ENCODE peak calls at places on chromosome 17, in seven cellular contexts. J is A549, F is ovary, O is GM23338, M is A673, V is astrocyte, B is uterus. T is an unnamed sample. For H3K4me1, the result is how much of the 10 kb centered on the place peaks cover.

GRCh38 chr17:64661981-64662773 is at the start of gene SMURF2:
- DNase-seq in J (peak), F (peak), O (peak), M (peak), V (no peak), B (peak), T (peak)

GRCh38 chr17:30376621-30377452 is 1.9 kb upstream of the CPD start:
- DNase-seq in J (no peak), F (peak), O (no peak), M (peak), V (peak), B (no peak), T (peak)

GRCh38 chr17:39667262-39668140 is 752 bp upstream of the PNMT start:
- DNase-seq in J (no peak), F (no peak), O (peak), M (no peak), V (no peak), B (no peak), T (no peak)

GRCh38 chr17:14489986-14490385 is 189.1 kb downstream of the HS3ST3B1 start:
- DNase-seq in J (no peak), F (no peak), O (no peak), M (no peak), V (no peak), B (no peak), T (no peak)

GRCh38 chr17:78341559-78342437 is 18.1 kb downstream of the SOCS3 start:
- DNase-seq in J (peak), F (peak), O (peak), M (no peak), V (peak), B (peak), T (peak)

GRCh38 chr17:62692159-62692651 is 64.7 kb downstream of the MRC2 start:
- DNase-seq in J (no peak), F (no peak), O (no peak), M (no peak), V (no peak), B (no peak), T (no peak)

GRCh38 chr17:79388556-79389295 is 222.1 kb downstream of the RBFOX3 start:
- DNase-seq in J (peak), F (no peak), O (peak), M (peak), V (no peak), B (no peak), T (peak)

GRCh38 chr17:82687375-82687861 is 11.1 kb downstream of the RAB40B start:
- DNase-seq in J (peak), F (no peak), O (no peak), M (no peak), V (no peak), B (no peak), T (no peak)

GRCh38 chr17:81520021-81520894 is 7.7 kb upstream of the ACTG1 start:
- DNase-seq in J (no peak), F (no peak), O (no peak), M (no peak), V (no peak), B (no peak), T (no peak)

GRCh38 chr17:29074488-29074887 is 31.5 kb downstream of the PIPOX start:
- DNase-seq in J (no peak), F (no peak), O (no peak), M (no peak), V (no peak), B (no peak), T (no peak)

GRCh38 chr17:29076087-29076486 is 33.1 kb downstream of the PIPOX start:
- DNase-seq in J (no peak), F (no peak), O (no peak), M (no peak), V (no peak), B (no peak), T (no peak)

GRCh38 chr17:29071303-29071702 is 28.4 kb downstream of the PIPOX start:
- DNase-seq in J (no peak), F (no peak), O (no peak), M (no peak), V (no peak), B (no peak), T (no peak)

GRCh38 chr17:29073045-29073444 is 30.1 kb downstream of the PIPOX start:
- DNase-seq in J (no peak), F (no peak), O (no peak), M (no peak), V (no peak), B (no peak), T (no peak)

DNA sequence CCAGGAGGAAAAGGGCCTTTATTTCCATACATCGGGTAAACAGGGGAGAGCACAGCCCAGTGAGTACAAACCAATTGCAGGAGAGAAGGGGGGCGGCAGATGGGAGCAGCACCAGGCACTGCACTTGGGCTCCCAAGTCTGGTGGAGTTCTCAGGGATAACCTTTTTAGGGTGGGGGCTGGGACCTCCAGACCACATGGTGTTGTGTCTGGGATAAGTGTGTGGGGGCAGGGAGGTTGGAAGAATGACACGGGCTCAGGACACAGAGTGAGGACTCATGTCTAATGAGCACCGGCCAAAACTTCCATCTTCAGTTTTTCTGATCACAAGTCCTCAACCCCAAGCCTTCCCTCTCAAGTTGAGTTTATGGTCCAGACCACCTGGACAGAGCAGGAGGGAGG is 30.6 kb downstream of the PIPOX start:
- DNase-seq in J (no peak), F (no peak), O (no peak), M (no peak), V (no peak), B (no peak), T (no peak)
- H3K27ac ChIP-seq in J (no peak), F (no peak), O (no peak), M (no peak), V (no peak), B (no peak), T (no peak)

DNA sequence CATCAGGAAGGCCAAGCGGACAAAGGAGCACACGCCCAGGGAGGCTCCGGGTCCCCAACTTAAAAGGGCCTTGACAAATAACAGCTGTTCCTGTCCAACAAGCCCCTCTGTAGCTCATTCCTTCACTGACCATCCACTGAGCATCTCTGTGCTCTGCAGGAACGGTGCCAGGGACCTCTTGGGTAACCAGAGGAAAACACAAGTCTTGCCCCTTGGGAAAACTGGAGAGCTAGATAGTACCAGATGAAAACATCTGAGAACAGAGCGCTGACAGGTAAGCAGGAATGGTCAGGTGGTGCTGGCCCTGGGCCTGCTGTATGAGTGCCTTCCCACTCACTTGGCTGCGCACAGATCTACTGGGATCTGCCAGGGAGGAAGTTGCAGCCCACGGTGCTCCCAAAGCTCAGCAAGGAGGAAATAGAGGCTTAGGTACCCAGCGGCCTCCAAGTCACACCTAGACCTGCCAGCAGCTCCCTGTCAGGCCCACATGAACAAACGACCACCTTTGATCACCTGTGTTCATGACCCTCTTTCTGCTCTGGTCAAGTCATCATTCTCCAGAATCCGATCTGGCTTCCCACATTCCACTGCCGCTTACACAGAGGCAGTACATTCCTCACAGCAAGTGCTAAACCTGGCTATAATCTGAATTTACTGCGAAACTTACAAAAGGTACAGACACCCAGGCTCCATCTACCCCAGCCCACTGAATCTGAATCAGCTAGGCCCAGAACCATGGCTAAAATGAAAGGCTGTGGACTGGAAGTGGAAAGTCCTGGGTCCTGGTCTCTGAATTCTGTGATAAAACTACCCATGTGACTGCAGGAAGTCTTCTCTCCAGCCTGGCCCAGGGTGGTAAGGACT is 12.4 kb downstream of the DCAKD start:
- DNase-seq in J (no peak), F (peak), O (no peak), M (no peak), V (no peak), B (peak), T (no peak)
- H3K4me1 ChIP-seq in J (under half), F (under half), O (under half), M (under half), V (under half), B (under half), T (under half)

GRCh38 chr17:4586043-4586442 is 1.7 kb downstream of the SMTNL2 start:
- DNase-seq in J (no peak), F (no peak), O (no peak), M (no peak), V (no peak), B (no peak), T (no peak)
- H3K4me3 ChIP-seq in J (no peak), F (no peak), O (no peak), M (no peak), V (no peak), B (no peak), T (no peak)

DNA sequence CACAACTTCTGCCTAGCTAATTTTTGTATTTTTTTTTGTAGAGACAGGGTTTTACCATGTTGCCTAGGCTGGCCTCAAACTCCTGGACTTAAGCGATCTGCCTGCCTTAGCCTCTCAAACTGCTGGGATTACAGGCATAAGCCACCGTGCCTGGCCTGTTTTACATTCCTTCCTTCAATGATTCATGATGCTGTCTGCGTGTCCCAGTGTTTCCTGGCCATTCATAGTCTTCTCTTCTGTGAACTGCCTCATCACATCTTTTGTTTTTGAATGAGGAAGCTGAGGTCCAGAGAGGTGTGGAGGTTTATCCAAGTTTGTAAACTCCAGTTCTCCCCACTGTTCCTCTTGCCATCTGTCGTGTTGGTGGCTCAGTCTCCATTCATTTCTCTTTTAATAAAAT is 64.5 kb upstream of the MED9 start:
- DNase-seq in J (no peak), F (no peak), O (no peak), M (no peak), V (peak), B (no peak), T (peak)
- H3K27ac ChIP-seq in J (no peak), F (no peak), O (no peak), M (no peak), V (no peak), B (no peak), T (peak)

T was measured in SJSA1.